ENCODE peak calls at places on chromosomes 12 and 14, in four cellular contexts. T is H9, M is mesendoderm, X is neuronal stem cell. N is an unnamed sample.

GRCh38 chr12:10636611-10637010 is 23.2 kb upstream of the MAGOHB start:
- DNase-seq in T (no peak), X (no peak), M (no peak), N (no peak)

GRCh38 chr12:86770871-86771270 is 514.7 kb upstream of the MGAT4C start:
- DNase-seq in T (no peak), X (no peak), M (no peak), N (no peak)

GRCh38 chr12:69655616-69656336 is 43.3 kb downstream of the BEST3 start:
- DNase-seq in X (no peak), T (no peak), M (peak), N (peak)

GRCh38 chr14:101034986-101035385 is 131.5 kb upstream of the RTL1 start:
- DNase-seq in X (no peak), M (no peak), T (no peak), N (no peak)

GRCh38 chr12:23816394-23816851 is 133.0 kb downstream of the SOX5 start:
- DNase-seq in T (peak), M (peak), X (no peak), N (no peak)

GRCh38 chr12:109432431-109432830 is 44.7 kb downstream of the KCTD10 start:
- DNase-seq in T (no peak), M (no peak), X (no peak), N (no peak)

GRCh38 chr12:101671157-101671791 is 26.2 kb upstream of the CHPT1 start:
- DNase-seq in T (no peak), X (no peak), M (no peak), N (no peak)

GRCh38 chr12:23262670-23263069 is 637.7 kb downstream of the ETNK1 start:
- DNase-seq in X (no peak), T (no peak), M (no peak), N (no peak)

GRCh38 chr12:108324678-108325358 is 14.3 kb downstream of the CMKLR1 start:
- DNase-seq in X (no peak), T (no peak), M (no peak), N (no peak)

GRCh38 chr12:110844551-110845395 is 2.0 kb upstream of the CCDC63 start:
- DNase-seq in M (no peak), T (no peak), X (no peak), N (peak)

GRCh38 chr12:123512838-123513665 is 20.5 kb downstream of the RILPL1 start:
- DNase-seq in M (no peak), T (peak), X (no peak), N (no peak)

DNA sequence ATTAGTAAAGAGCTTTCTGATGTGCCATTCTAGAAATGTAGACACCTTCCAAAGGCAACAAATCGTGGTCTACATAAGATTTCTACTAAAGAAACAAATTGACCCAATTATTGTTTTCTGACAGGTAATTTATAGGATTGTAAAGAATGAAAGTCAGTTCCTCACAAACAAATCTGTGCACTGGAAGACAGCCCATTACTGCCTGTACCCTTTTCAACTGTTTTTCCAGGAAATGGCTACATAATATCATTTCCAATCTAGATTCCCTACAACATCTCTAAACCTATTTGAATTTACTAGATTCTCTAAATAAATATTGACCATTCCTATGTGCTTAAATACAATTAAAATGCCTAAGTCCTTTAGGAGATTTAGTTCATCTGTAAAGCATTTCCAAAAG is 939.1 kb downstream of the FSCB start:
- DNase-seq in T (no peak), X (no peak), M (no peak), N (no peak)
- H2AK5ac ChIP-seq in T (no peak), X (no peak), M (no peak), N (no peak)

DNA sequence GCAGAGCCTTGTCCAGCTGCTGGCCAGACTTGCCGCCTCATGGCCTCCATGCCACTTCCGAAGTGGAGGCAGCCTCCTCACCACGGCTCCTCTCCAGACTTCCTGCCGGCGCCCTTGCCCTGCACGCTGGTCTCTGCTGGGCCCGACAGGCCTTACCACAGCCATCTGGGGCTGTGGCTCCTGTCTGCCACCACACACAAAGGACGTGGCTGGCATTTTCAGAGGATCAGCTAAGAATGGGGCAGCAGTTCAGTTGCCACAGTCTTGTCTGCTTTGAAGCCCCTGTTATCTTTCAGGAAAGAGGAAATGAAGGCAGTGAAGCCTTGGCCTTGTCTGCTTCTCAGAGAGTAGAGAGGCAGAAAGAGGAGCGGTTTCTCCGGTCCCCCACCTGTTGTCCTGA is 178.0 kb upstream of the FKBP4 start:
- DNase-seq in M (no peak), X (no peak), T (no peak), N (no peak)
- H2AK5ac ChIP-seq in M (no peak), X (no peak), T (no peak), N (no peak)

GRCh38 chr14:64937821-64938193 is 4.7 kb downstream of the GPX2 start:
- DNase-seq in X (no peak), T (no peak), M (no peak), N (peak)

GRCh38 chr14:64937176-64937820 is 5.2 kb downstream of the GPX2 start:
- DNase-seq in X (no peak), M (no peak), T (no peak), N (no peak)

GRCh38 chr14:64939817-64940190 is 2.7 kb downstream of the GPX2 start:
- DNase-seq in M (no peak), X (no peak), T (no peak), N (no peak)

GRCh38 chr14:64940336-64940910 is 2.1 kb downstream of the GPX2 start:
- DNase-seq in X (no peak), T (no peak), M (no peak), N (no peak)

DNA sequence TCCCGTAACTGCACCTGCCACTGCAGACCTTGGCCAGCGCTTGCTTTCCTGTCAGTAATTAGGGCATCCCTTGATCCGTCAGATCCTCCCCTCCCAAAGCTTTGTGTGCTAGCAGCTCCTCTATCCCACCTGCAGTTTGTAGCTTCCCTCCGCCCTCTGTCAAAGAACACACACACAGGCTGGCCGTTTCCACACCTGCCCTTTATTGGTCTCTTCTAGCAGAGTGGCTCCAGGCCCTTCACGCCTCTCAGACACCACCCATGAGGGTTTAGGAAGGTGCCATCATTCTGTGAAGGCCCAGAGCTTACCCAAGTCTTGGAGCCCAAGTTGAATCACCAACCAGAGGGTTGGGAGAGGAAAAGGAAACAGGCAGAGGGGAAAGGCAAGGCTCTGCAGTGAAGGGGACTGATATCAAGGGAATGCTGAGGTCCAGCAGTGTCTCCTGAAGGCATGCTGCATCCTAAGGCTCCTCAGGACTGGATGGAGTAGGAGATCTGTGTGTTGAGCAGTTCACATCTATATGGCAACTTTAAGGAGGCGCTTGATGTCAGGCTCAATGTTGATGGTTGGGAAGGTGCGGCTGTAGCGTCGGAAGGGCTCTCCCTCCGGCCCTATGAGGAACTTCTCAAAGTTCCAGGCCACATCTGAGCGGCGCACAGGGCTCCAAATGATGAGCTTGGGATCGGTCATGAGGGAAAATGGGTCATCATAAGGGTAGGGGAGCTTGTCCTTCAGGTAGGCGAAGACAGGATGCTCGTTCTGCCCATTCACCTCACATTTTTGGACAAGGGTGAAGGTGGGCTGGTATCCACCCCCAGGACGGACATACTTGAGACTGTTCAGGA is 3.4 kb downstream of the GPX2 start:
- DNase-seq in T (no peak), M (no peak), X (no peak), N (no peak)
- H2AK5ac ChIP-seq in T (no peak), M (no peak), X (no peak), N (peak)

GRCh38 chr14:102525213-102526143 is 15.9 kb upstream of the ANKRD9 start:
- DNase-seq in M (no peak), T (no peak), X (no peak), N (peak)

GRCh38 chr14:102524451-102525212 is 15.1 kb upstream of the ANKRD9 start:
- DNase-seq in X (peak), M (peak), T (peak), N (peak)

GRCh38 chr14:102527255-102528232 is 18.0 kb upstream of the ANKRD9 start:
- DNase-seq in T (no peak), M (no peak), X (no peak), N (no peak)

GRCh38 chr14:102523200-102524025 is 13.8 kb upstream of the ANKRD9 start:
- DNase-seq in M (no peak), T (no peak), X (no peak), N (no peak)

GRCh38 chr14:102524026-102524450 is 14.5 kb upstream of the ANKRD9 start:
- DNase-seq in X (no peak), M (no peak), T (no peak), N (no peak)
- H2AK5ac ChIP-seq in X (peak), M (no peak), T (no peak), N (peak)

GRCh38 chr12:16277585-16277984 is at the start of gene SLC15A5:
- DNase-seq in M (no peak), T (no peak), X (no peak), N (no peak)
- H2AK5ac ChIP-seq in M (no peak), T (no peak), X (no peak), N (no peak)

GRCh38 chr14:64698899-64699298 is 5.3 kb upstream of the PLEKHG3 start:
- DNase-seq in X (no peak), T (no peak), M (peak), N (peak)

GRCh38 chr14:64701660-64702059 is 2.6 kb upstream of the PLEKHG3 start:
- DNase-seq in M (peak), X (no peak), T (no peak), N (no peak)

GRCh38 chr14:64700894-64701293 is 3.3 kb upstream of the PLEKHG3 start:
- DNase-seq in X (no peak), T (no peak), M (no peak), N (no peak)

GRCh38 chr14:64702493-64703392 is 1.5 kb upstream of the PLEKHG3 start:
- DNase-seq in T (peak), X (no peak), M (peak), N (no peak)

GRCh38 chr14:64700290-64700689 is 3.9 kb upstream of the PLEKHG3 start:
- DNase-seq in M (no peak), T (no peak), X (no peak), N (no peak)
- H2AK5ac ChIP-seq in M (no peak), T (no peak), X (no peak), N (no peak)